ENCODE peak calls at places on chromosomes 4 and X, in eight cellular contexts. H is endothelial cell; J is activated T-cell treated with anti-CD3 and anti-CD28 coated beads, Interleukin-2, amount 50 U/mL, for 72 hours; L is uterus; G is neural crest cell; V is tibial nerve; N is Caco-2; T is amygdala. P is an unnamed sample.

GRCh38 chr4:174505892-174506291 is 16.4 kb downstream of the HPGD start:
- DNase-seq in H (no peak), J (no peak), L (no peak), G (no peak), V (no peak), N (no peak), T (no peak), P (no peak)

GRCh38 chr4:72991889-72992288 is 77.6 kb downstream of the COX18 start:
- DNase-seq in H (no peak), J (no peak), L (no peak), G (no peak), V (no peak), N (no peak), T (no peak), P (no peak)

GRCh38 chr4:739569-739968 is 33.9 kb downstream of the PCGF3 start:
- DNase-seq in H (no peak), J (no peak), L (no peak), G (no peak), V (no peak), N (no peak), T (no peak), P (no peak)

GRCh38 chrX:21778236-21778635 is 20.3 kb upstream of the SMPX start:
- DNase-seq in H (no peak), J (no peak), L (no peak), G (no peak), V (no peak), N (no peak), T (no peak), P (no peak)

GRCh38 chrX:36348509-36348908 is 429.0 kb downstream of the CFAP47 start:
- DNase-seq in H (no peak), J (no peak), L (no peak), G (no peak), V (no peak), N (no peak), T (no peak), P (no peak)

GRCh38 chr4:34432706-34433105 is 1811.6 kb downstream of the ARAP2 start:
- DNase-seq in H (no peak), J (no peak), L (no peak), G (no peak), V (no peak), N (no peak), T (no peak), P (no peak)

GRCh38 chr4:80268081-80268823 is 1.8 kb downstream of the FGF5 start:
- DNase-seq in H (no peak), J (no peak), L (no peak), G (no peak), V (no peak), N (no peak), T (no peak), P (no peak)

GRCh38 chr4:139903845-139904244 is 238.2 kb downstream of the MGST2 start:
- DNase-seq in H (no peak), J (no peak), L (no peak), G (no peak), V (no peak), N (no peak), T (no peak), P (no peak)

GRCh38 chr4:167282171-167282864 is 48.0 kb upstream of the SPOCK3 start:
- DNase-seq in H (no peak), J (no peak), L (no peak), G (no peak), V (no peak), N (no peak), T (no peak), P (no peak)

GRCh38 chrX:153560000-153560399 is 38.9 kb downstream of the CCNQ start:
- DNase-seq in H (no peak), J (no peak), L (no peak), G (no peak), V (no peak), N (no peak), T (no peak), P (no peak)

GRCh38 chr4:147843162-147843561 is 111.3 kb downstream of the ARHGAP10 start:
- DNase-seq in H (no peak), J (peak; percentile 23), L (no peak), G (no peak), V (no peak), N (peak; percentile 66), T (no peak), P (no peak)

GRCh38 chr4:39631700-39632079 is 7.0 kb downstream of the SMIM14 start:
- DNase-seq in H (no peak), J (no peak), L (no peak), G (no peak), V (no peak), N (no peak), T (no peak), P (no peak)

GRCh38 chr4:41748074-41748787 is at the start of gene PHOX2B:
- DNase-seq in H (peak; percentile 26), J (no peak), L (no peak), G (peak; percentile 20), V (no peak), N (no peak), T (no peak), P (no peak)

GRCh38 chr4:36753048-36753447 is 471.6 kb downstream of the DTHD1 start:
- DNase-seq in H (no peak), J (no peak), L (no peak), G (no peak), V (no peak), N (no peak), T (no peak), P (no peak)

GRCh38 chrX:47515941-47516649 is 33.1 kb upstream of the ZNF41 start:
- DNase-seq in H (no peak), J (no peak), L (no peak), G (no peak), V (no peak), N (no peak), T (no peak), P (no peak)

GRCh38 chr4:69832326-69833030 is 27.5 kb downstream of the SULT1E1 start:
- DNase-seq in H (no peak), J (no peak), L (no peak), G (no peak), V (no peak), N (peak; percentile 89), T (no peak), P (no peak)

GRCh38 chrX:150504399-150505186 is 63.8 kb upstream of the MTM1 start:
- DNase-seq in H (no peak), J (no peak), L (no peak), G (no peak), V (no peak), N (no peak), T (peak; percentile 5), P (no peak)

GRCh38 chr4:184386271-184386781 is 88.0 kb downstream of the IRF2 start:
- DNase-seq in H (no peak), J (no peak), L (no peak), G (no peak), V (no peak), N (no peak), T (no peak), P (no peak)

GRCh38 chr4:3700736-3701135 is 65.4 kb upstream of the ADRA2C start:
- DNase-seq in H (no peak), J (no peak), L (no peak), G (no peak), V (no peak), N (no peak), T (no peak), P (no peak)

GRCh38 chrX:9912341-9912740 is 54.8 kb upstream of the CLDN34 start:
- DNase-seq in H (no peak), J (no peak), L (no peak), G (no peak), V (no peak), N (no peak), T (peak; percentile 8), P (no peak)

GRCh38 chrX:142096263-142096662 is 108.8 kb downstream of the MAGEC2 start:
- DNase-seq in H (no peak), J (no peak), L (no peak), G (no peak), V (no peak), N (no peak), T (no peak), P (no peak)

GRCh38 chr4:134905061-134905460 is 703.5 kb upstream of the PABPC4L start:
- DNase-seq in H (no peak), J (no peak), L (no peak), G (no peak), V (no peak), N (no peak), T (no peak), P (no peak)

GRCh38 chr4:2462218-2462991 is 6.5 kb upstream of the RNF4 start:
- DNase-seq in H (peak; percentile 68), J (peak; percentile 76), L (peak; percentile 49), G (peak; percentile 63), V (peak; percentile 10), N (peak; percentile 84), T (peak; percentile 30), P (peak; percentile 42)

GRCh38 chr4:6900956-6901355 is 8.7 kb upstream of the TBC1D14 start:
- DNase-seq in H (no peak), J (no peak), L (no peak), G (no peak), V (no peak), N (no peak), T (no peak), P (no peak)

GRCh38 chr4:184747034-184747830 is 13.3 kb upstream of the CENPU start:
- DNase-seq in H (no peak), J (no peak), L (no peak), G (no peak), V (peak; percentile 16), N (peak; percentile 62), T (no peak), P (no peak)

GRCh38 chrX:130916636-130917422 is 13.8 kb upstream of the ENOX2 start:
- DNase-seq in H (peak; percentile 45), J (peak; percentile 15), L (peak; percentile 33), G (peak; percentile 69), V (no peak), N (peak; percentile 32), T (no peak), P (peak; percentile 64)

P was measured in tibial artery.